ENCODE peak calls at places on chromosomes 7 and 10, in nine cellular contexts. S is HCT116; H is DMS79; X is posterior cingulate gyrus; U is activated naive CD8-positive, alpha-beta T cell treated with anti-CD3 and anti-CD28 coated beads, Interleukin-2, amount 10 ng/mL, durations not matched to agents 7 days and 5 days; L is EH; D is activated naive CD4-positive, alpha-beta T cell; C is GM13977; B is effector CD4-positive, alpha-beta T cell. A is an unnamed sample.

GRCh38 chr7:142864980-142865747 is 10.3 kb downstream of the EPHB6 start:
- DNase-seq in X (no peak), L (no peak), U (no peak), D (no peak), C (no peak), H (no peak), B (no peak), S (no peak), A (no peak)

GRCh38 chr10:77741746-77742145 is 104.1 kb upstream of the KCNMA1 start:
- DNase-seq in U (no peak), L (peak), B (no peak), S (no peak), C (no peak), H (no peak), D (no peak), X (no peak), A (no peak)

GRCh38 chr10:60846173-60846572 is 67.9 kb downstream of the CDK1 start:
- DNase-seq in U (no peak), D (no peak), X (peak), B (no peak), C (no peak), S (peak), H (no peak), L (peak), A (no peak)

GRCh38 chr7:4849390-4849789 is 12.4 kb downstream of the PAPOLB start:
- DNase-seq in S (peak), B (no peak), X (peak), H (peak), L (peak), D (no peak), C (peak), U (no peak), A (no peak)

GRCh38 chr10:79193694-79194382 is 125.1 kb downstream of the ZMIZ1 start:
- DNase-seq in B (no peak), L (no peak), C (no peak), D (no peak), S (no peak), U (no peak), X (no peak), H (no peak), A (no peak)

GRCh38 chr10:3339531-3339950 is 167.0 kb upstream of the PITRM1 start:
- DNase-seq in D (no peak), X (no peak), H (no peak), C (no peak), B (no peak), S (no peak), U (no peak), L (peak), A (no peak)

GRCh38 chr10:113335603-113336002 is 217.2 kb upstream of the HABP2 start:
- DNase-seq in S (no peak), L (peak), H (no peak), C (no peak), X (no peak), B (no peak), D (no peak), U (no peak), A (no peak)

GRCh38 chr7:66837007-66837406 is 84.0 kb upstream of the TMEM248 start:
- DNase-seq in H (no peak), U (peak), S (peak), B (no peak), L (peak), D (no peak), X (no peak), C (no peak), A (no peak)

GRCh38 chr7:96269246-96269994 is 52.5 kb downstream of the SLC25A13 start:
- DNase-seq in B (no peak), X (no peak), U (no peak), S (no peak), L (no peak), C (no peak), D (no peak), H (no peak), A (no peak)

GRCh38 chr7:123594813-123595241 is 6.8 kb upstream of the ASB15 start:
- DNase-seq in H (no peak), X (no peak), L (no peak), U (no peak), B (no peak), S (no peak), C (no peak), D (no peak), A (no peak)

A was measured in GM06990.